ENCODE peak calls at places on chromosomes 4 and X, in seven cellular contexts. P is mesenchymal stem cell, A is IMR-90, N is neuronal stem cell, Q is H1, W is trophoblast cell, U is mesendoderm. G is an unnamed sample.

GRCh38 chr4:20256381-20256881 is 4.7 kb downstream of the SLIT2 start:
- DNase-seq in P (no peak), A (peak; percentile 35), N (no peak), Q (no peak), W (no peak), U (no peak), G (no peak)

GRCh38 chrX:154037754-154038153 is 18.1 kb upstream of the IRAK1 start:
- DNase-seq in P (no peak), A (no peak), N (no peak), Q (no peak), W (no peak), U (no peak), G (no peak)

GRCh38 chr4:138927065-138927464 is 88.5 kb upstream of the NOCT start:
- DNase-seq in P (no peak), A (peak; percentile 52), N (no peak), Q (no peak), W (no peak), U (no peak), G (no peak)

GRCh38 chr4:124079174-124079780 is 633.3 kb downstream of the ANKRD50 start:
- DNase-seq in P (peak; percentile 39), A (peak; percentile 66), N (no peak), Q (no peak), W (peak; percentile 1), U (no peak), G (no peak)

GRCh38 chr4:147916351-147916750 is 184.5 kb downstream of the ARHGAP10 start:
- DNase-seq in P (no peak), A (no peak), N (no peak), Q (no peak), W (no peak), U (no peak), G (no peak)

GRCh38 chrX:115584715-115585114 is 23.7 kb downstream of the PLS3 start:
- DNase-seq in P (peak; percentile 61), A (peak; percentile 64), N (no peak), Q (no peak), W (no peak), U (no peak), G (no peak)

GRCh38 chrX:14003028-14003427 is 26.7 kb downstream of the GEMIN8 start:
- DNase-seq in P (no peak), A (no peak), N (no peak), Q (no peak), W (no peak), U (no peak), G (no peak)

GRCh38 chr4:73451404-73451803 is 15.4 kb downstream of the AFP start:
- DNase-seq in P (peak; percentile 29), A (peak; percentile 56), N (no peak), Q (no peak), W (no peak), U (peak; percentile 90), G (peak; percentile 38)

GRCh38 chr4:101501421-101501820 is 154.1 kb upstream of the PPP3CA start:
- DNase-seq in P (no peak), A (no peak), N (no peak), Q (no peak), W (peak; percentile 85), U (no peak), G (no peak)

GRCh38 chr4:186725422-186726149 is 1.9 kb upstream of the FAT1 start:
- DNase-seq in P (peak; percentile 89), A (peak; percentile 88), N (peak; percentile 63), Q (no peak), W (peak; percentile 82), U (peak; percentile 76), G (peak; percentile 70)

GRCh38 chr4:185730387-185730786 is 81.6 kb downstream of the SORBS2 start:
- DNase-seq in P (no peak), A (no peak), N (peak; percentile 15), Q (no peak), W (peak; percentile 14), U (peak; percentile 62), G (no peak)

GRCh38 chrX:19702856-19703255 is 184.5 kb downstream of the SH3KBP1 start:
- DNase-seq in P (no peak), A (no peak), N (no peak), Q (no peak), W (no peak), U (no peak), G (no peak)

GRCh38 chrX:150958177-150958576 is 25.0 kb upstream of the HMGB3 start:
- DNase-seq in P (no peak), A (no peak), N (no peak), Q (no peak), W (no peak), U (no peak), G (no peak)

GRCh38 chr4:142404191-142404611 is 441.9 kb downstream of the INPP4B start:
- DNase-seq in P (peak; percentile 59), A (peak; percentile 72), N (no peak), Q (no peak), W (peak; percentile 5), U (no peak), G (no peak)

GRCh38 chrX:54198262-54198661 is 15.2 kb upstream of the FAM120C start:
- DNase-seq in P (no peak), A (no peak), N (no peak), Q (no peak), W (no peak), U (peak; percentile 30), G (peak; percentile 28)

GRCh38 chr4:99088485-99089365 is at the start of gene ADH5:
- DNase-seq in P (peak; percentile 87), A (peak; percentile 81), N (peak; percentile 82), Q (peak; percentile 44), W (peak; percentile 78), U (peak; percentile 90), G (peak; percentile 89)

GRCh38 chr4:130486186-130486585 is 1390.2 kb downstream of the C4orf33 start:
- DNase-seq in P (no peak), A (peak; percentile 49), N (no peak), Q (no peak), W (no peak), U (no peak), G (no peak)

GRCh38 chr4:15007201-15007600 is 4.9 kb downstream of the CPEB2 start:
- DNase-seq in P (no peak), A (no peak), N (no peak), Q (no peak), W (peak; percentile 13), U (peak; percentile 27), G (no peak)

GRCh38 chrX:72121381-72121780 is 10.3 kb downstream of the RTL5 start:
- DNase-seq in P (peak; percentile 78), A (peak; percentile 75), N (no peak), Q (no peak), W (no peak), U (no peak), G (no peak)

GRCh38 chrX:100615015-100615414 is 21.6 kb downstream of the TSPAN6 start:
- DNase-seq in P (peak; percentile 75), A (peak; percentile 68), N (no peak), Q (no peak), W (peak; percentile 67), U (peak; percentile 76), G (peak; percentile 40)

GRCh38 chr4:142719854-142720541 is 126.1 kb downstream of the INPP4B start:
- DNase-seq in P (peak; percentile 9), A (peak; percentile 21), N (no peak), Q (no peak), W (peak; percentile 36), U (peak; percentile 5), G (no peak)

GRCh38 chrX:143664302-143664701 is 28.4 kb upstream of the SLITRK4 start:
- DNase-seq in P (peak; percentile 21), A (no peak), N (no peak), Q (no peak), W (peak; percentile 46), U (peak; percentile 18), G (no peak)

GRCh38 chrX:23786268-23786815 is 3.4 kb downstream of the SAT1 start:
- DNase-seq in P (peak; percentile 77), A (no peak), N (no peak), Q (no peak), W (peak; percentile 67), U (no peak), G (no peak)

GRCh38 chr4:104909376-104909775 is 237.3 kb upstream of the TET2 start:
- DNase-seq in P (no peak), A (no peak), N (no peak), Q (no peak), W (no peak), U (no peak), G (no peak)

GRCh38 chr4:7842384-7843279 is 97.0 kb downstream of the AFAP1 start:
- DNase-seq in P (peak; percentile 99), A (peak; percentile 99), N (no peak), Q (no peak), W (peak; percentile 94), U (peak; percentile 94), G (no peak)

GRCh38 chr4:145609494-145610427 is 9.4 kb upstream of the MMAA start:
- DNase-seq in P (peak; percentile 79), A (peak; percentile 77), N (peak; percentile 45), Q (no peak), W (peak; percentile 90), U (peak; percentile 76), G (peak; percentile 55)

GRCh38 chrX:6151971-6152370 is 76.7 kb downstream of the NLGN4X start:
- DNase-seq in P (no peak), A (no peak), N (no peak), Q (no peak), W (peak; percentile 57), U (no peak), G (no peak)

GRCh38 chr4:62252728-62253127 is 1052.6 kb downstream of the ADGRL3 start:
- DNase-seq in P (no peak), A (no peak), N (no peak), Q (no peak), W (no peak), U (no peak), G (no peak)
- H2BK120ac ChIP-seq in P (no peak overlapping the region), A (no peak overlapping the region), N (no peak overlapping the region), Q (no peak overlapping the region), W (no peak overlapping the region), U (no peak overlapping the region), G (no peak overlapping the region)

DNA sequence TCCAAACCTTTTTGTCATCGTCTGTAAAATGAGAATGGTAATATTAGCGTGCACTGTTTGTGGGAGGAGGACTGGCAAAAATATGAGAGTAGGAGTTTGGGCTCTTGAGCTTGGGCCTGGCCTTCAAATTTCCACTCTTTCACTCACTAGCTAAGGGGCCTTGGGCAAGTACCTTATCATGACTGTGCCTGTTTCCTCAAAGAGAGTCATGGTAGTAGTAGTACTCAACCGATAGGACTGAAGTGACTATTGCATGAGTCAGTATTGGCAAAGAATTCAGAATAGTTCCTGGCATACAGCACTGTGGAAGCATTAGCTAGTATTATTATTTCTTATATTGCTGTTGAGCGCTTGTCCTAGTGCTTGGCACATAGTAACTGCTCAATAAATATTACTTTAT is 16.0 kb upstream of the RBM3 start:
- DNase-seq in P (peak; percentile 70), A (peak; percentile 87), N (no peak), Q (no peak), W (peak; percentile 68), U (no peak), G (no peak)
- H3K27ac ChIP-seq in P (peak overlapping the region; percentile 7), A (no peak overlapping the region), N (no peak overlapping the region), Q (no peak overlapping the region), W (no peak overlapping the region), U (no peak overlapping the region), G (no peak overlapping the region)

GRCh38 chr4:3808597-3808996 is 42.4 kb downstream of the ADRA2C start:
- DNase-seq in P (no peak), A (no peak), N (no peak), Q (no peak), W (no peak), U (no peak), G (no peak)
- H2BK120ac ChIP-seq in P (no peak overlapping the region), A (no peak overlapping the region), N (no peak overlapping the region), Q (no peak overlapping the region), W (no peak overlapping the region), U (no peak overlapping the region), G (no peak overlapping the region)

DNA sequence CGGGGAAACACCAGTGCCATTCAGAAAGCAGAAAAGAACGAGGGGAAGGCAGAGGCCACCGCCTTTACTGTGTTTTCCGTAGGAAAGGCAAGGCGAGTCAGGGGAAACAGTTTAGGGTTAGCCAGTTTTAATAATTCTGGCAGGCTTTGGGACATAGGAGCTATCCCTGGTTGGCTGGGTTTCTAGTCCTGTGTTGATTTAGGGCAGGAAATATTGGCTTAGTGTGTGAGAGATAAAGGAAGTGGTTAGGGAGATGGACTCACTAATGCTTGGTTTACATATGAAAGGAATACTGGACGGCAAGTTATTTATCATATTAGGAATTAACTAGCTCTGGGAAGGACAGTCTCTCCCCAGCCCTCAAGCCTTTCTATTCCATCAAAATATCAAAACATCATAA is 53.1 kb downstream of the SYNPO2 start:
- DNase-seq in P (peak; percentile 47), A (peak; percentile 49), N (no peak), Q (no peak), W (no peak), U (no peak), G (no peak)
- H3K27ac ChIP-seq in P (no peak overlapping the region), A (no peak overlapping the region), N (no peak overlapping the region), Q (no peak overlapping the region), W (no peak overlapping the region), U (no peak overlapping the region), G (no peak overlapping the region)